ENCODE peak calls at places on chromosomes 4 and X, in five cellular contexts. G is BJ, Z is IMR-90, C is gastrocnemius medialis, Q is bronchial epithelial cell. T is an unnamed sample.

GRCh38 chr4:2416564-2417195 is 1.8 kb downstream of the ZFYVE28 start:
- DNase-seq in G (no peak), Z (no peak), C (no peak), Q (no peak), T (no peak)

GRCh38 chr4:88219099-88219498 is 60.7 kb upstream of the ABCG2 start:
- DNase-seq in G (no peak), Z (peak; percentile 56), C (no peak), Q (peak; percentile 46), T (peak; percentile 30)

GRCh38 chr4:106002979-106003378 is 107.7 kb downstream of the NPNT start:
- DNase-seq in G (no peak), Z (no peak), C (no peak), Q (no peak), T (no peak)

GRCh38 chrX:46686003-46686645 is 72.8 kb downstream of the SLC9A7 start:
- DNase-seq in G (no peak), Z (peak; percentile 41), C (no peak), Q (peak; percentile 25), T (no peak)

GRCh38 chrX:154142386-154142785 is 1.7 kb upstream of the OPN1LW start:
- DNase-seq in G (no peak), Z (no peak), C (no peak), Q (no peak), T (no peak)

GRCh38 chr4:2933566-2934076 is 29.6 kb downstream of the NOP14 start:
- DNase-seq in G (no peak), Z (no peak), C (peak; percentile 34), Q (no peak), T (no peak)

GRCh38 chrX:103846395-103846794 is 14.3 kb upstream of the RAB9B start:
- DNase-seq in G (no peak), Z (peak; percentile 17), C (no peak), Q (peak; percentile 4), T (no peak)

GRCh38 chr4:32128549-32128948 is 1408.4 kb downstream of the PCDH7 start:
- DNase-seq in G (no peak), Z (no peak), C (no peak), Q (no peak), T (no peak)

GRCh38 chrX:84363674-84364073 is 138.6 kb downstream of the HDX start:
- DNase-seq in G (no peak), Z (no peak), C (no peak), Q (no peak), T (no peak)

GRCh38 chr4:187908079-187908501 is 87.5 kb upstream of the ZFP42 start:
- DNase-seq in G (peak; percentile 28), Z (peak; percentile 95), C (no peak), Q (peak; percentile 74), T (peak; percentile 83)

GRCh38 chr4:73844352-73844751 is 7.9 kb downstream of the CXCL6 start:
- DNase-seq in G (no peak), Z (peak; percentile 66), C (no peak), Q (peak; percentile 96), T (peak; percentile 78)

GRCh38 chr4:158316264-158316663 is 106.0 kb downstream of the TMEM144 start:
- DNase-seq in G (no peak), Z (peak; percentile 37), C (no peak), Q (no peak), T (peak; percentile 60)

GRCh38 chrX:33336783-33337182 is 125.4 kb upstream of the DMD start:
- DNase-seq in G (no peak), Z (peak; percentile 29), C (no peak), Q (peak; percentile 21), T (no peak)

DNA sequence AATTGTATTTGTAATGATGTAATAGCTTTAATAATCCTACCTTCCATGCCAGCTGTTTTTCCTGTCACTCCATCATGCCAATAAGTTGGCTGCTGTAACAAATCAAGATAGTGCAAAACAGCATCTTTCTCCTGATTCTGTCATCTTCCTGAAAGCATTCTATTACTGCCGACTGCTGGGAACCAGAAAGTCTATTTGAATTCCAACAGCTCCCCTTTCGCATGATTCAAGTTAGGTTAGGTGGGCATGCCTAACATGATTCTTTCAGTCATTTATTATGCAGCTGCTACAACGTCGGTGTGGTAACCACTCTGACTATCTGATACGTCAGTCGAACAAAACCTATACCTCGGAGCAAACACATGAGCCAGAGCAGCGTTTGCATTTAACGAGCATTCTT is 127.9 kb upstream of the DMD start:
- DNase-seq in G (no peak), Z (peak; percentile 16), C (no peak), Q (peak; percentile 24), T (no peak)
- TF ChIP-seq CTCF in G (no peak), Z (no peak), C (no peak), Q (no peak), T (no peak)

GRCh38 chrX:123184858-123185251 is 777 bp downstream of the GRIA3 start:
- DNase-seq in G (no peak), Z (no peak), C (no peak), Q (no peak), T (peak; percentile 12)
- H3K4me3 ChIP-seq in G (peak overlapping the region; percentile 66), Z (no peak overlapping the region), C (peak overlapping the region; percentile 13), Q (peak overlapping the region; percentile 29), T (peak overlapping the region; percentile 68)

DNA sequence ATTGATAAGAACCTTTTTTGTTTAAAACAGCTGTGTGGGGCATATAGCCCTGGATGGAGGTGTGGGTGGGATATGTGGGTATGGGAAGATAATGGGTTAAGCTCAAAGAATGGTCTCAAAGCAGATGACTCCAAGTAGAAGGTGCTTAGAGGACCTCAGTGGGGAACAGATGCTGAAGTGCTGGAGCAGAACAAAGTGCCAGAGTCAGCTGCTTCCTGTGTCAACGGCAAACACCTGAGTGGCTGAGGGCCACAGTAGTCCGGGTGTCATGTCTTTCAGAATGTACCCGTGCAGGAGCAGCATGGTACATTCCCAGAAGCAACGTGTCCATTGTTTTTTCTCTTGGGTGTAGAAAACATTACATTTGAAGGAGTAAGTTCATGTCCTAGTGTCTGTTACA is 210.6 kb downstream of the CCNG2 start:
- DNase-seq in G (no peak), Z (no peak), C (no peak), Q (no peak), T (no peak)
- H3K27me3 ChIP-seq in G (peaks cover 2% of the 10 kb centered on the region), Z (peaks cover under 1% of the 10 kb centered on the region), C (no peaks in the 10 kb centered on the region), Q (no peaks in the 10 kb centered on the region), T (peaks cover 2% of the 10 kb centered on the region)

DNA sequence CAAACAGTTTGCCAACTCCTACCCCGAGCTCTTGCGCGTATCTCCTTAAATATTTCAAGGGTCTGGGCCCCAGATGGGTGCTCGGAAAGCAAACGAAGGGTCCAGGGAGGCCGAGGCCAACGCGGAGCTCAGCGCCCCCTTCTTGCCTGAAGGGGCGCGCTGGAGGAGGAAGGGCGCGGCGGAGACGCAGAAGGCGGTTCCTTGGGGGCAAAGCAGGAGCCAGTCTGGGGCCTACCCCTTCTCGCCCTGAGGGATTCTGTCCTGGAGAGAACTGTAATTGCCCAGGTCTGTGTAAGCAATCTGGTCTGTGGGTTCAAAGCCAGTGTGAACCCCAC is 4.0 kb upstream of the SFRP2 start:
- DNase-seq in G (no peak), Z (no peak), C (no peak), Q (no peak), T (no peak)
- TF ChIP-seq CTCF in G (no peak), Z (no peak), C (no peak), Q (no peak), T (no peak)

DNA sequence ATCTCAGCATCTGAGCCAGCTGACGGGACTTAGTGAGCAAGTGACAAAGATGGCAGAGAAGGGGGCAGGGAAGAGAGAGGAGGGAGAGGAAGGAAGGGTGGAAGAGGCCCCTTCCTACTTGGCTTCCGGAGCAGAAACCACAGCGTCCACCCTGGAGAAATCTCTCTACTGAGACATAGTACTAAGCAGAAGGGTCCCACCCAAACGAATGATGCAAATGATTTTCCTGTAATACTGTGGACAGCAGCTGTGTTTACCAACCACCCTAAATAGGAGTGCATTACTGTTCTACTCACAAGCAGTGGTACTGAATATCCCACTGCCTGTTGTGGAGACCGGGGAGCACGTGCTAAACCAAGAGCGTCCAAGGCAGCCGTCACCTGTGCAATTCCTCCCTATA is 29.4 kb downstream of the DTHD1 start:
- DNase-seq in G (no peak), Z (no peak), C (peak; percentile 39), Q (no peak), T (no peak)
- H3K4me3 ChIP-seq in G (no peak overlapping the region), Z (no peak overlapping the region), C (no peak overlapping the region), Q (no peak overlapping the region), T (no peak overlapping the region)

GRCh38 chr4:4754641-4755040 is 104.8 kb upstream of the MSX1 start:
- DNase-seq in G (no peak), Z (no peak), C (no peak), Q (no peak), T (no peak)

GRCh38 chr4:4753643-4754042 is 105.8 kb upstream of the MSX1 start:
- DNase-seq in G (no peak), Z (no peak), C (no peak), Q (no peak), T (no peak)

GRCh38 chr4:4755306-4755705 is 104.2 kb upstream of the MSX1 start:
- DNase-seq in G (no peak), Z (no peak), C (no peak), Q (no peak), T (no peak)

GRCh38 chr4:4752025-4752424 is 107.4 kb upstream of the MSX1 start:
- DNase-seq in G (no peak), Z (no peak), C (no peak), Q (peak; percentile 39), T (no peak)

DNA sequence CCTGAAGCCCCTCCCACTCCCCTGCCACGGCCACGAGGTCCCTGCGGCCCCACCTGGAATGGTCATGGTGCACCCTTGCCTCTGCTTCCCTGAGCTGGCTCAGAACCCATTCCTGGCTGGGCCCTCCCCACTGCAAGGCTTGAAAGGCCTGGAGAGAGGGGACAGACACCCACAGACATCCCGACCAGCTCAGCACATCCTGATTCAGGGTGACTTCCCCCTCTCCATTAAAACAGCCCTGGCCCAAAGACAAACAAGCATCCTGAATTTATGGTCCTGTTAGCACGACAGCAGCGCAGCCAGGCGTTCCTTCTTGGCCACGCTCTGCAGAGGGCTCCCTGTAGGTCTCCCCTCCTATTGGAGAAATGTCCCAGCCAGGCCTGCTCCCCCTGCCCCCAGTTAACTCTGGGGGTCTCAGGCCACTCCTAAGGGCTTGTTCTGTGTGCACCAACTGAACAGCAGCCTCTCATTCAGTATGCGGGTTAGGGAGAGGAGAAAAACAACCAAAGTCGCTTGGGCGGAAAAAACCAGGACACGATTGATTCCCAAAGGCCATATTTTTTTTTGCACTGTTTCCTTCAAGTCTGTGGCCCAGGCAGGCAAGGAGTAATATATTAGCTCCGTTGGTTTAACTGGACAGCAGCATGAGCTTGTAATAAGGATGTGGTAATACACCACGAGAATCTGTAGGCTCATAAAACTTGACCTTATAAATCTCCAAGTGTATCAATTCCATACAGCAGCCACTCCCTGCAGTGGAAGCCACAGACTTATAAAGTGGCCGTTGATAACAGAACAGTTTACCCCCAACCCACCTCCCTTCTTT is 106.7 kb upstream of the MSX1 start:
- DNase-seq in G (peak; percentile 47), Z (no peak), C (no peak), Q (no peak), T (no peak)
- H3K27me3 ChIP-seq in G (peaks cover 31% of the 10 kb centered on the region), Z (peaks cover 30% of the 10 kb centered on the region), C (no peaks in the 10 kb centered on the region), Q (no peaks in the 10 kb centered on the region), T (peaks cover 29% of the 10 kb centered on the region)

T was measured in astrocyte.